ENCODE peak calls at places on chromosomes 11 and 22, in eight cellular contexts. O is activated T-cell treated with anti-CD3 and anti-CD28 coated beads, Interleukin-2, amount 50 U/mL, for 72 hours; Y is AG09309; G is brain microvascular endothelial cell; B is AG20443; E is HTR-8/SVneo; K is GM03348; X is NCI-H510A. J is an unnamed sample.

GRCh38 chr11:64348611-64349387 is 8.8 kb downstream of the CCDC88B start:
- DNase-seq in E (no peak), B (no peak), O (no peak), X (no peak), K (no peak), Y (no peak), G (no peak), J (no peak)

GRCh38 chr11:122697636-122698167 is 42.2 kb downstream of the UBASH3B start:
- DNase-seq in B (no peak), K (peak), O (peak), E (no peak), G (no peak), Y (no peak), X (no peak), J (no peak)

GRCh38 chr11:74678041-74678440 is 53.2 kb downstream of the CHRDL2 start:
- DNase-seq in K (no peak), G (no peak), Y (no peak), E (no peak), X (no peak), B (no peak), O (no peak), J (no peak)

GRCh38 chr11:128532016-128532570 is 55.3 kb downstream of the ETS1 start:
- DNase-seq in B (no peak), X (no peak), O (no peak), G (no peak), K (no peak), E (no peak), Y (no peak), J (no peak)

GRCh38 chr22:30196141-30196866 is 50.3 kb downstream of the LIF start:
- DNase-seq in O (peak), Y (peak), K (peak), G (peak), X (peak), B (peak), E (peak), J (peak)

GRCh38 chr11:3816673-3817072 is 8.3 kb downstream of the PGAP2 start:
- DNase-seq in B (no peak), K (no peak), G (no peak), O (no peak), X (no peak), E (no peak), Y (no peak), J (no peak)

GRCh38 chr11:12845739-12846358 is 163.3 kb upstream of the RASSF10 start:
- DNase-seq in G (no peak), Y (no peak), B (peak), X (peak), E (no peak), O (no peak), K (peak), J (peak)

GRCh38 chr11:43933608-43934358 is 8.7 kb upstream of the C11orf96 start:
- DNase-seq in B (peak), Y (no peak), O (no peak), X (no peak), E (no peak), G (peak), K (peak), J (no peak)

GRCh38 chr11:9527481-9528140 is 45.9 kb upstream of the WEE1 start:
- DNase-seq in E (no peak), Y (peak), K (peak), O (no peak), B (peak), G (peak), X (no peak), J (no peak)

GRCh38 chr11:130894322-130895025 is 21.8 kb downstream of the SNX19 start:
- DNase-seq in X (peak), Y (no peak), O (peak), E (no peak), B (peak), G (peak), K (peak), J (peak)

GRCh38 chr11:75603791-75604736 is 42.0 kb downstream of the SERPINH1 start:
- DNase-seq in B (peak), X (no peak), E (peak), Y (peak), O (no peak), K (peak), G (peak), J (no peak)

GRCh38 chr22:37254206-37254866 is 10.3 kb upstream of the RAC2 start:
- DNase-seq in Y (no peak), X (no peak), K (no peak), O (no peak), G (peak), E (no peak), B (no peak), J (no peak)

GRCh38 chr22:26474687-26475086 is 8.9 kb downstream of the HPS4 start:
- DNase-seq in K (no peak), E (no peak), B (no peak), Y (no peak), O (no peak), X (no peak), G (no peak), J (no peak)

GRCh38 chr22:41975299-41976069 is 6.2 kb downstream of the SEPTIN3 start:
- DNase-seq in G (no peak), K (no peak), Y (no peak), O (no peak), E (no peak), B (no peak), X (no peak), J (no peak)

GRCh38 chr11:65504671-65505433 is 6.0 kb downstream of the MALAT1 start:
- DNase-seq in B (no peak), Y (no peak), O (no peak), K (no peak), G (peak), X (no peak), E (no peak), J (no peak)

GRCh38 chr22:50734343-50734771 is 3.6 kb upstream of the ACR start:
- DNase-seq in E (no peak), K (no peak), G (no peak), Y (no peak), B (no peak), X (no peak), O (no peak), J (no peak)

GRCh38 chr11:45473491-45473890 is 187.3 kb upstream of the SYT13 start:
- DNase-seq in B (no peak), E (no peak), Y (no peak), X (no peak), O (no peak), G (no peak), K (no peak), J (no peak)

GRCh38 chr11:128759597-128759996 is 65.7 kb downstream of the FLI1 start:
- DNase-seq in E (no peak), O (no peak), B (peak), Y (no peak), G (peak), K (peak), X (no peak), J (no peak)

GRCh38 chr11:94739331-94739730 is 28.8 kb upstream of the AMOTL1 start:
- DNase-seq in E (no peak), G (no peak), O (no peak), B (no peak), X (no peak), Y (no peak), K (no peak), J (no peak)

GRCh38 chr11:109027851-109028250 is 363.0 kb downstream of the DDX10 start:
- DNase-seq in X (no peak), O (no peak), K (no peak), Y (no peak), G (no peak), B (no peak), E (no peak), J (no peak)

GRCh38 chr22:37746366-37747089 is 49.7 kb downstream of the TRIOBP start:
- DNase-seq in K (peak), E (no peak), G (no peak), X (no peak), O (no peak), Y (no peak), B (no peak), J (no peak)

GRCh38 chr22:27715078-27715477 is 86.5 kb downstream of the MN1 start:
- DNase-seq in E (no peak), K (no peak), O (no peak), Y (no peak), X (no peak), G (no peak), B (peak), J (no peak)

GRCh38 chr22:35150163-35151107 is 84.5 kb downstream of the ISX start:
- DNase-seq in Y (no peak), K (peak), X (no peak), E (peak), G (peak), O (peak), B (peak), J (no peak)

GRCh38 chr11:73343076-73343833 is 32.9 kb upstream of the RELT start:
- DNase-seq in X (no peak), K (no peak), B (no peak), E (no peak), G (no peak), Y (no peak), O (no peak), J (no peak)

GRCh38 chr22:21940521-21940920 is 12.1 kb downstream of the PPM1F start:
- DNase-seq in G (no peak), K (no peak), O (no peak), E (no peak), B (no peak), X (no peak), Y (no peak), J (no peak)

GRCh38 chr11:94027210-94027609 is 6.1 kb downstream of the HEPHL1 start:
- DNase-seq in X (no peak), Y (no peak), G (no peak), B (no peak), O (no peak), K (no peak), E (no peak), J (no peak)

GRCh38 chr11:106389096-106389495 is 311.6 kb downstream of the AASDHPPT start:
- DNase-seq in G (peak), E (no peak), B (peak), O (no peak), X (no peak), K (peak), Y (no peak), J (no peak)